ENCODE peak calls at places on chromosome 21, in six cellular contexts. Y is GM23248, T is neural progenitor cell, Z is fibroblast of lung, E is HL-60, X is left ventricle myocardium inferior. H is an unnamed sample.

GRCh38 chr21:16342932-16343331 is 613.1 kb downstream of the USP25 start:
- DNase-seq in Y (no peak), Z (no peak), E (no peak), T (no peak), X (no peak), H (no peak)

GRCh38 chr21:27694667-27695066 is 727.8 kb upstream of the ADAMTS5 start:
- DNase-seq in T (no peak), Z (no peak), E (no peak), Y (peak), X (no peak), H (no peak)

GRCh38 chr21:31383770-31384169 is 39.7 kb upstream of the TIAM1 start:
- DNase-seq in E (no peak), X (no peak), Y (no peak), Z (no peak), T (no peak), H (no peak)

GRCh38 chr21:34602061-34602460 is 12.9 kb downstream of the RCAN1 start:
- DNase-seq in E (no peak), Z (no peak), T (no peak), X (no peak), Y (no peak), H (peak)

GRCh38 chr21:34338226-34338625 is 25.6 kb upstream of the KCNE2 start:
- DNase-seq in Z (no peak), E (no peak), T (no peak), Y (no peak), X (no peak), H (no peak)

GRCh38 chr21:22855581-22855980 is 1857.4 kb downstream of the NCAM2 start:
- DNase-seq in T (no peak), Z (no peak), E (no peak), X (no peak), Y (no peak), H (no peak)

GRCh38 chr21:36964398-36964797 is 2.1 kb downstream of the HLCS start:
- DNase-seq in T (no peak), Z (no peak), X (no peak), E (no peak), Y (no peak), H (no peak)

GRCh38 chr21:37225440-37225839 is 41.7 kb downstream of the VPS26C start:
- DNase-seq in X (no peak), T (no peak), E (peak), Z (no peak), Y (no peak), H (no peak)

GRCh38 chr21:31130821-31131220 is 92.5 kb upstream of the KRTAP19-8 start:
- DNase-seq in Y (no peak), X (no peak), E (no peak), T (no peak), Z (no peak), H (no peak)

GRCh38 chr21:43355196-43355924 is 71.6 kb downstream of the SIK1 start:
- DNase-seq in X (no peak), E (no peak), Z (no peak), T (no peak), Y (no peak), H (no peak)

GRCh38 chr21:39079617-39080016 is 103.6 kb downstream of the PSMG1 start:
- DNase-seq in T (no peak), E (peak), Z (peak), X (peak), Y (no peak), H (peak)

GRCh38 chr21:29072873-29073221 is 601 bp downstream of the CCT8 start:
- DNase-seq in Y (peak), X (no peak), Z (peak), E (peak), T (peak), H (no peak)

GRCh38 chr21:43866233-43866632 is 1.2 kb downstream of the AGPAT3 start:
- DNase-seq in Z (peak), E (no peak), X (peak), Y (peak), T (peak), H (peak)

GRCh38 chr21:34126269-34126668 is 52.9 kb downstream of the MRPS6 start:
- DNase-seq in E (no peak), T (peak), X (no peak), Y (peak), Z (peak), H (peak)

GRCh38 chr21:33566514-33566913 is 22.0 kb downstream of the DONSON start:
- DNase-seq in X (no peak), Y (peak), T (no peak), Z (no peak), E (no peak), H (no peak)

GRCh38 chr21:33025106-33025470 is 647 bp upstream of the OLIG2 start:
- DNase-seq in Y (no peak), Z (no peak), E (no peak), X (no peak), T (peak), H (peak)

GRCh38 chr21:43364851-43365424 is 62.0 kb downstream of the SIK1 start:
- DNase-seq in X (no peak), E (no peak), Y (no peak), T (no peak), Z (no peak), H (no peak)

GRCh38 chr21:35428489-35428888 is 379.4 kb upstream of the RUNX1 start:
- DNase-seq in E (peak), Y (peak), Z (no peak), T (peak), X (peak), H (no peak)

DNA sequence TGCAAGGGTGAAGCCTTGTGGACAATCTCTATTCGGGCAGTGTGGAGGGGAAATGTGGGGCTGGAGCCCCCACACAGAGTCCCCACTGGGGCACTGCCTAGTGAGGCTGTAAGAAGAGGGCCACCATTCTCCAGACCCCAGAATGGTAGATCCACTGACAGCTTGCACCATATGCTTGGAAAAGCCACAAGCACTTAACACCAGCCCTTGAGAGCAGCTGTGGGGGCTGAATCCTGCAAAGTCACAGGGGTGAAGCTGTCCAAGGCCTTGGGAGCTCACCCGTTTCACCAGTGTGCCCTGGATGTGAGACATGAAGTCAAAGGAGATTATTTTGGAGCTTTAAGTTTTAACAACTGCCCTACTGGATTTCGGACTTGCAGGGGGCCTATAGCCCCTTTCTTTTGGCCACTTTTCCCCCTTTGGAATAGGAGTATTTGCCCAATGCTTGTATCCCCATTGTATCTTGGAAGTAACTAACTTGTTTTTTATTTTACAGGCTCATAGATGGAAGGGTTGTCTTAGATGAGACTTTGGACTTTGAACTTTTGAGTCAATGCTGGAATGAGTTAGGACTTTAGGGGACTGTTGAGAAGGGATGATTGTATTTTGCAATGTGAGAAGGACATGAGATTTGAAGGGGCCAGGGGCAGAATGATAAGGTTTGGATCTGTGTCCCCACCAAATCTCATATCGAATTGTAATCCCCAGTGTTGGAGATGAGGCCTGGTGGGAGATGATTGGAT is 16.3 kb upstream of the COL6A1 start:
- DNase-seq in Y (no peak), Z (no peak), T (no peak), E (no peak), X (no peak), H (no peak)
- H3K4me3 ChIP-seq in Y (no peak), Z (no peak), T (no peak), E (no peak), X (no peak), H (no peak)

GRCh38 chr21:40555129-40555528 is 291.8 kb downstream of the DSCAM start:
- DNase-seq in Y (no peak), T (no peak), Z (no peak), X (no peak), E (no peak), H (no peak)
- H3K4me3 ChIP-seq in Y (no peak), T (no peak), Z (no peak), X (no peak), E (no peak), H (no peak)

DNA sequence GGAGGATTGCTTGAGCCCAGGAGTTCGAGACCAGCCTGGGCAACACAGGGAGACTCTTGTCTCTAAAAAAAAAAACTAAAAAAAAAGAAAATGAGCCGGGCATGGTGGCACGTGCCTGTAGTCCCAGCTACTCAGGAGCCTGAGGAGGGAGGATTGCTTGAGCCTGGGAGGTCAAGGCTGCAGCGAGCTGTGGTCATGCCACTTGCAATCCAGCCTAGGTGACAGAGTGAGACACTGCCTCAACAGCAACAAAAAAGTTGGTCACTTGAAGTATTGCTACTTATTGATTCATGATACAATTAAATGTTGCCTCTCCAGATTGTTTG is 57.9 kb upstream of the CXADR start:
- DNase-seq in X (no peak), Y (no peak), T (no peak), E (no peak), Z (no peak), H (no peak)
- H3K4me3 ChIP-seq in X (no peak), Y (no peak), T (peak), E (no peak), Z (no peak), H (peak)

GRCh38 chr21:15061747-15062146 is 3.1 kb downstream of the NRIP1 start:
- DNase-seq in Z (no peak), Y (no peak), X (no peak), E (no peak), T (no peak), H (no peak)

GRCh38 chr21:15059397-15059796 is 5.4 kb downstream of the NRIP1 start:
- DNase-seq in E (no peak), Y (no peak), X (no peak), T (no peak), Z (no peak), H (no peak)

GRCh38 chr21:15060776-15061175 is 4.0 kb downstream of the NRIP1 start:
- DNase-seq in Z (no peak), E (no peak), T (no peak), Y (peak), X (no peak), H (no peak)

GRCh38 chr21:15062566-15062965 is 2.2 kb downstream of the NRIP1 start:
- DNase-seq in Y (peak), Z (peak), E (no peak), T (no peak), X (no peak), H (no peak)

GRCh38 chr21:15061284-15061683 is 3.5 kb downstream of the NRIP1 start:
- DNase-seq in T (no peak), E (no peak), Y (no peak), X (no peak), Z (no peak), H (no peak)
- H3K4me3 ChIP-seq in T (peak), E (no peak), Y (peak), X (peak), Z (peak), H (peak)

H was measured in dorsolateral prefrontal cortex.